ENCODE peak calls at places on chromosomes 11 and 22, in four cellular contexts. W is small intestine, I is tibial artery, B is psoas muscle. Q is an unnamed sample. For H3K36me3 and H3K9me3, the result is how much of the 10 kb centered on the place peaks cover.

GRCh38 chr11:29018631-29019030 is 910.4 kb downstream of the METTL15 start:
- DNase-seq in I (no peak), W (no peak), B (no peak), Q (no peak)

GRCh38 chr11:116960916-116961315 is 123.5 kb upstream of the APOA1 start:
- DNase-seq in W (no peak), B (no peak), I (no peak), Q (peak)

GRCh38 chr11:84720706-84721402 is 906.3 kb downstream of the DLG2 start:
- DNase-seq in W (no peak), I (peak), B (peak), Q (no peak)

GRCh38 chr11:8726395-8726794 is 43.8 kb downstream of the RPL27A start:
- DNase-seq in I (no peak), B (no peak), W (no peak), Q (no peak)

GRCh38 chr11:46506486-46506808 is 87.4 kb downstream of the AMBRA1 start:
- DNase-seq in I (no peak), W (no peak), B (no peak), Q (no peak)

GRCh38 chr11:44862546-44863101 is 88.1 kb downstream of the TP53I11 start:
- DNase-seq in W (no peak), I (no peak), B (no peak), Q (no peak)

GRCh38 chr11:66470015-66470414 is 3.3 kb downstream of the PELI3 start:
- DNase-seq in B (no peak), W (no peak), I (no peak), Q (no peak)

GRCh38 chr11:86737752-86738151 is 62.6 kb upstream of the PRSS23 start:
- DNase-seq in B (no peak), W (no peak), I (no peak), Q (peak)

GRCh38 chr11:117818036-117818858 is 6.3 kb downstream of the FXYD2 start:
- DNase-seq in W (no peak), I (no peak), B (no peak), Q (no peak)

GRCh38 chr22:27876684-27877083 is 42.4 kb downstream of the PITPNB start:
- DNase-seq in I (no peak), B (no peak), W (no peak), Q (no peak)

GRCh38 chr11:12673924-12674570 is at the start of gene TEAD1:
- DNase-seq in I (peak), B (peak), W (peak), Q (peak)

GRCh38 chr22:42863349-42863911 is 6.4 kb upstream of the ARFGAP3 start:
- DNase-seq in W (no peak), B (no peak), I (no peak), Q (no peak)

GRCh38 chr22:37176464-37177061 is 11.5 kb downstream of the C1QTNF6 start:
- DNase-seq in W (peak), I (peak), B (peak), Q (no peak)

GRCh38 chr22:26428515-26429457 is at the start of gene ASPHD2:
- DNase-seq in W (peak), I (peak), B (peak), Q (peak)

GRCh38 chr11:36394056-36394455 is 98.0 kb downstream of the PRR5L start:
- DNase-seq in B (no peak), W (no peak), I (no peak), Q (no peak)

GRCh38 chr11:35012467-35013191 is 96.2 kb downstream of the PDHX start:
- DNase-seq in B (no peak), I (no peak), W (no peak), Q (no peak)

GRCh38 chr11:118091690-118092089 is 4.9 kb upstream of the SMIM35 start:
- DNase-seq in I (no peak), B (no peak), W (peak), Q (no peak)

GRCh38 chr11:2664886-2665746 is 34.7 kb downstream of the KCNQ1OT1 start:
- DNase-seq in W (no peak), I (no peak), B (no peak), Q (no peak)
- H3K36me3 ChIP-seq in W (under half), I (under half), B (under half), Q (under half)

GRCh38 chr22:49163258-49163959 is 664.3 kb downstream of the BRD1 start:
- DNase-seq in I (no peak), B (no peak), W (no peak), Q (no peak)

GRCh38 chr22:49164773-49165320 is 662.8 kb downstream of the BRD1 start:
- DNase-seq in I (no peak), W (no peak), B (no peak), Q (no peak)

GRCh38 chr22:49163960-49164690 is 663.5 kb downstream of the BRD1 start:
- DNase-seq in W (no peak), B (no peak), I (no peak), Q (no peak)

GRCh38 chr22:49161002-49161850 is 666.4 kb downstream of the BRD1 start:
- DNase-seq in I (no peak), W (no peak), B (no peak), Q (no peak)

DNA sequence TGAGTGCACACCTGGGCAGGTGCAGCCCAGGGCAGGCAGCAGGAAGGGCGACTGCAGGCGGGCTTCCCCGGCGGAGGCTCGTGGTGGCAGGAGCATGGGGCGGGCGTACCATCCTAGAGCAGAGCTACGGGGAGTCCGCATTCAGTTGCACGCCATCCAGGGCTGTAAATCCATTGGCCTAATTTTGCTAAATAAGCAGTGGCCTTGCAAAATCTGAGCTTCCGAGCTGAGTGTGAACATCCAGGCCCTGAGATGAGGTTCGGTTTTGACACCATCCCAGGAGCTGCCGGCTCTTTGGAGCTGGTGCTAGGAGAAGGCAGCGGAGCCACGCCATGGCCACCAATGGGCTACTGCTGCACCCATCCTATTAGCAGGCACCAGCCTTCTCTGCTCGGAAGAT is 664.8 kb downstream of the BRD1 start:
- DNase-seq in W (no peak), I (no peak), B (no peak), Q (no peak)
- H3K9me3 ChIP-seq in W (under half), I (under half), B (under half), Q (under half)

GRCh38 chr11:3674189-3674588 is 3.0 kb upstream of the CHRNA10 start:
- DNase-seq in W (no peak), I (no peak), B (no peak), Q (no peak)
- H3K36me3 ChIP-seq in W (under half), I (half or more), B (under half), Q (under half)

DNA sequence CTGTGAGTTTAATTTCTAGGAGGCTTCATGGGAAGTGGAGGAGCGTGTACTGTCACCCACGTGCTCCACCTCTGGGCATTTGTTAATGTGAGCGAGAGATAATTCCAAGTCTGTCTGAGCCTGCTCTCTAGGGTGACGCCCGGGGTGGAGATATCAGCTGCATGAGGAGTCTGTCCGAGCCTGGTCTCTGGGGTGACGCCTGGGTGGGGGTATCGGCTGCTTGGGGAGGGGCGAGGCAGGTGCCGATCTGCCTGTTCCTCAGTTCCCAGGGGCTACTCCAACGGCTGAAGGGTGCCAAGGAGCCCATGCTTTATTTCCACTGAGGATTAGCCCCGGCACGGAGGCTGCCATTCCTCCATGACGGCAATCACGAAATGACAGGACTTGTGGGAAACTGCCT is 734.9 kb downstream of the BRD1 start:
- DNase-seq in W (no peak), B (no peak), I (no peak), Q (no peak)
- H3K9me3 ChIP-seq in W (under half), B (under half), I (under half), Q (under half)

DNA sequence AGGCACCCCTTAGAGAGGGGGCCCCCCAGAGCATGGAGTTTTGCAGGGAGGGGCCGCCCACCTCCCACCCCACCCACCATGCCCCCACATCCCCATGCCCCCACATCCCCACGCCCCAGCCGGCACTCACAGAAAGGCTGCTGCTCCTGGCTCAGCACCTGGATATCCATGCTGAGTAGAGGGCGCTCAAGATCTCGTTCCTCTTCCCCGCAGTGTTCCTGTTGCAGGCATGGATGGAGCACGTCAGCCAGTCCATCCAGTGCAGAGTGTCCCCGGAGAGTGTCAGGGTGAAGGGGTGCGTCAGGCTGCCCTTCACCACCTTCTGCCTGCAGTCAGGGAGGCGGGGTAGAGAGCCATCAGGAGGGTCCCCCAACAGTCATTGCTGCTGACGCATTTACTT is 156.2 kb downstream of the CRYBB2 start:
- DNase-seq in I (no peak), B (no peak), W (no peak), Q (no peak)
- H3K36me3 ChIP-seq in I (half or more), B (under half), W (under half), Q (under half)

GRCh38 chr22:46178755-46179505 is 28.6 kb downstream of the PPARA start:
- DNase-seq in W (no peak), B (no peak), I (no peak), Q (no peak)
- H3K9me3 ChIP-seq in W (under half), B (under half), I (under half), Q (under half)

DNA sequence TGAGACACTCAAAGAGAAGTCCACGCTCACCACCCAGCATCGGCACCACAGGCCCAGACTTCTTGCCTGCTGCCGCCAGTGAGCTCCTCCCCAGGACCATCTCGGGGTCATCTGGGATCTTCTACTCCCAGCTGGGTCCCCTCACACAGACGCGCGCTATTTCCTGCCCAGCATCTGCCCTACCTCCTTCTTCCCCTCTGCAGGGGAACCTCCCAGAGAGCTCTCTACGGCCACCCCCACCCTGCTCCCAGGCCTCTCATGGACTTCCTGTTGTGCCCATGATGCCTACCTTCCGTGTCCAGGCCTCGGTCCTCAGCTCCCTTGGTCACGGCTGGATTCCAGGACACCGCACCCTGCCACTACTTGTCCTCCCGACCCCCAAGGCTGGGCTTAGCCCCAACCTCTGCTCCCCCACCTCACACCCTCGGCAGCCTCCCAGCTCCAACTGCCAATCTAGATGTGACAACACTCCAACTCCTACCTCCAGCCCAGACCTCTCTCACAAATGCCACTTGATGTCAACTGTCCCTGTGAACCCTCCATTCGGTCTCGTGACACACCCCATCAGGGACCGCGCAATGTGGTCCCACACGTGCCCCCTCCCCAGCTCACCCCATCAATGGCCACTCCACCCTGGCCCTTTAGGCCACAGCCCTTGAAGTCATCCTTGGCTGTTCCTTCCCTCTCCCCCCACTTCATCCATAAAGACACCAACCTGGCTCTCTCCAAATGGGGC is 45.3 kb downstream of the SGSM3 start:
- DNase-seq in I (no peak), W (no peak), B (no peak), Q (no peak)
- H3K36me3 ChIP-seq in I (half or more), W (under half), B (under half), Q (under half)

GRCh38 chr22:47713880-47714452 is 951.5 kb downstream of the TBC1D22A start:
- DNase-seq in W (no peak), I (no peak), B (no peak), Q (no peak)

GRCh38 chr22:47716890-47717615 is 954.6 kb downstream of the TBC1D22A start:
- DNase-seq in B (no peak), I (no peak), W (no peak), Q (no peak)

GRCh38 chr22:47718337-47718736 is 955.9 kb downstream of the TBC1D22A start:
- DNase-seq in I (no peak), B (no peak), W (no peak), Q (no peak)

GRCh38 chr22:47710135-47710534 is 947.7 kb downstream of the TBC1D22A start:
- DNase-seq in B (no peak), I (no peak), W (no peak), Q (no peak)

GRCh38 chr22:47715866-47716578 is 953.6 kb downstream of the TBC1D22A start:
- DNase-seq in W (no peak), I (no peak), B (no peak), Q (no peak)
- H3K9me3 ChIP-seq in W (under half), I (under half), B (under half), Q (under half)

DNA sequence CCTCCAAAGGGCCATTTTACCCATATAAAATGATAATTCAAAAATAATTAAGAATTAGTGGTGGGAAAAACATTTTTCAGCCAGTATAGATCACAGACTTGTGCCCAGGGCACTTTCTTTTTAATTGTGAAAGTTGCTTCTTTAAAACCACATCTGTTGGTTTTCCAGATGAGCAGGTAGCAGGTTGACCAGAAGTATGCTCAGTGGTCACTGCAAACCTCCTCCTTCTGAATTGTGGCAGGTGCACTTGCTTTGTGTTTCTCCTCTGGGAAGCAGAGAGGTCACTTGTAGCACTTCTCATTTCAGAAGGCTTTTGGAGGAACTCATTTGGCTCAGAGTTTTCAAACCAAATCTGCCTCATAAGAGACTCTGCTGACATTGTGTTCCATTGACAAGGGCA is 24.6 kb upstream of the CWF19L2 start:
- DNase-seq in I (no peak), W (no peak), B (no peak), Q (no peak)
- H3K36me3 ChIP-seq in I (under half), W (under half), B (under half), Q (under half)

DNA sequence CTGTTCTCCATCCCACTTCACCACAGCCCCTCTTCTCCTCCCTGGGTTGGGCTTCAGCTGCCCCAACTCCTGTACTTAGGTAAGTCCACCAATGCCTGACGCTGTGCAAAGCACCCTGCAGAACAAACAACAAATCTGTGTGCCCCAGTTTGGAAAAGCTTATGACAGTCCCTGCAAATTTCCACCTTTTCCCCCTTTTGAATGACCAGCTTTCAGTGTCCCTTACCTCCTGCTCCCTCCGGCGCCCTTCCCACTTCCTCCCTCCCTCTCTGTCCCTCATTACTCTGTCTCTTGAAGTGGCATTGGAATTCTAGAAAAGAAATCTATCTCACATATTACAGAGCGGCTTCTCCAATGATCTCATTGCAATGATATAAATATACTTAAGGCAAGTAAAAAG is 352.9 kb upstream of the B3GAT1 start:
- DNase-seq in B (no peak), W (no peak), I (no peak), Q (no peak)
- H3K9me3 ChIP-seq in B (under half), W (under half), I (under half), Q (under half)

Q was measured in MG63.